ENCODE peak calls at places on chromosome 19, in seven cellular contexts. N is AG04450, W is fibroblast of lung, Z is endothelial cell of umbilical vein, K is right lobe of liver, Q is Panc1, X is ascending aorta. C is an unnamed sample.

GRCh38 chr19:13094771-13095392 is 7.8 kb downstream of the LYL1 start:
- DNase-seq in N (no peak), W (no peak), Z (peak), K (no peak), Q (no peak), X (peak), C (no peak)

GRCh38 chr19:1401138-1401888 is at the start of gene GAMT:
- DNase-seq in N (no peak), W (no peak), Z (peak), K (peak), Q (no peak), X (no peak), C (no peak)

GRCh38 chr19:47741544-47742125 is 3.7 kb upstream of the NOP53 start:
- DNase-seq in N (no peak), W (no peak), Z (peak), K (no peak), Q (no peak), X (no peak), C (no peak)

GRCh38 chr19:13790354-13790753 is 4.9 kb upstream of the ZSWIM4 start:
- DNase-seq in N (no peak), W (no peak), Z (no peak), K (no peak), Q (no peak), X (no peak), C (no peak)

GRCh38 chr19:2332341-2333026 is 4.0 kb downstream of the SPPL2B start:
- DNase-seq in N (no peak), W (no peak), Z (no peak), K (no peak), Q (no peak), X (no peak), C (no peak)

GRCh38 chr19:14167594-14168138 is 31.3 kb upstream of the ASF1B start:
- DNase-seq in N (no peak), W (no peak), Z (no peak), K (no peak), Q (no peak), X (no peak), C (no peak)

GRCh38 chr19:5988520-5989387 is 10.8 kb upstream of the RANBP3 start:
- DNase-seq in N (no peak), W (peak), Z (no peak), K (no peak), Q (no peak), X (no peak), C (no peak)

GRCh38 chr19:46081928-46082727 is 41.3 kb upstream of the IGFL4 start:
- DNase-seq in N (no peak), W (peak), Z (peak), K (no peak), Q (no peak), X (no peak), C (no peak)

GRCh38 chr19:10352764-10353671 is 13.6 kb upstream of the ICAM3 start:
- DNase-seq in N (no peak), W (peak), Z (no peak), K (peak), Q (no peak), X (no peak), C (no peak)

GRCh38 chr19:4803736-4804695 is 12.5 kb downstream of the FEM1A start:
- DNase-seq in N (no peak), W (peak), Z (peak), K (no peak), Q (peak), X (no peak), C (no peak)

GRCh38 chr19:35509861-35510625 is 3.4 kb downstream of the DMKN start:
- DNase-seq in N (no peak), W (peak), Z (peak), K (peak), Q (peak), X (peak), C (peak)

GRCh38 chr19:13151605-13152355 is 1.6 kb downstream of the IER2 start:
- DNase-seq in N (peak), W (peak), Z (peak), K (peak), Q (no peak), X (peak), C (no peak)

GRCh38 chr19:47778954-47779351 is 450 bp downstream of the SELENOW start:
- DNase-seq in N (no peak), W (no peak), Z (peak), K (peak), Q (no peak), X (no peak), C (no peak)

GRCh38 chr19:56155124-56155687 is 14.1 kb downstream of the ZNF444 start:
- DNase-seq in N (no peak), W (no peak), Z (no peak), K (no peak), Q (no peak), X (no peak), C (no peak)

GRCh38 chr19:16457195-16457953 is 14.4 kb downstream of the EPS15L1 start:
- DNase-seq in N (no peak), W (peak), Z (peak), K (no peak), Q (no peak), X (peak), C (no peak)

GRCh38 chr19:48102870-48103751 is 7.5 kb downstream of the PLA2G4C start:
- DNase-seq in N (no peak), W (peak), Z (peak), K (no peak), Q (no peak), X (no peak), C (no peak)

GRCh38 chr19:56947206-56947605 is 106.7 kb upstream of the PEG3 start:
- DNase-seq in N (no peak), W (no peak), Z (no peak), K (no peak), Q (no peak), X (no peak), C (no peak)

GRCh38 chr19:42281175-42282035 is 12.4 kb downstream of the CIC start:
- DNase-seq in N (no peak), W (peak), Z (peak), K (peak), Q (no peak), X (peak), C (peak)

GRCh38 chr19:56137405-56137804 is 3.7 kb upstream of the ZNF444 start:
- DNase-seq in N (no peak), W (no peak), Z (peak), K (peak), Q (no peak), X (no peak), C (no peak)

GRCh38 chr19:14081797-14082674 is 3.5 kb downstream of the C19orf67 start:
- DNase-seq in N (no peak), W (no peak), Z (no peak), K (peak), Q (no peak), X (peak), C (no peak)

GRCh38 chr19:56622374-56622773 is 20.6 kb upstream of the SMIM17 start:
- DNase-seq in N (no peak), W (no peak), Z (no peak), K (no peak), Q (no peak), X (no peak), C (no peak)

GRCh38 chr19:45876411-45877197 is 9.3 kb downstream of the IRF2BP1 start:
- DNase-seq in N (no peak), W (peak), Z (peak), K (peak), Q (no peak), X (no peak), C (no peak)

GRCh38 chr19:35789978-35790944 is 14.9 kb downstream of the ARHGAP33 start:
- DNase-seq in N (no peak), W (no peak), Z (no peak), K (no peak), Q (no peak), X (no peak), C (no peak)

GRCh38 chr19:45498411-45499195 is at the start of gene PPM1N:
- DNase-seq in N (no peak), W (no peak), Z (no peak), K (no peak), Q (no peak), X (no peak), C (no peak)

GRCh38 chr19:35455616-35456201 is 7.7 kb downstream of the FFAR2 start:
- DNase-seq in N (no peak), W (no peak), Z (no peak), K (no peak), Q (no peak), X (no peak), C (no peak)

GRCh38 chr19:37991841-37992248 is 84.8 kb downstream of the SIPA1L3 start:
- DNase-seq in N (no peak), W (no peak), Z (no peak), K (no peak), Q (no peak), X (no peak), C (no peak)

GRCh38 chr19:37991176-37991835 is 84.3 kb downstream of the SIPA1L3 start:
- DNase-seq in N (no peak), W (no peak), Z (no peak), K (no peak), Q (no peak), X (no peak), C (no peak)

GRCh38 chr19:37994823-37995130 is 87.8 kb downstream of the SIPA1L3 start:
- DNase-seq in N (no peak), W (no peak), Z (no peak), K (no peak), Q (no peak), X (no peak), C (no peak)

GRCh38 chr19:37990362-37990761 is 83.4 kb downstream of the SIPA1L3 start:
- DNase-seq in N (no peak), W (no peak), Z (no peak), K (no peak), Q (no peak), X (no peak), C (no peak)

DNA sequence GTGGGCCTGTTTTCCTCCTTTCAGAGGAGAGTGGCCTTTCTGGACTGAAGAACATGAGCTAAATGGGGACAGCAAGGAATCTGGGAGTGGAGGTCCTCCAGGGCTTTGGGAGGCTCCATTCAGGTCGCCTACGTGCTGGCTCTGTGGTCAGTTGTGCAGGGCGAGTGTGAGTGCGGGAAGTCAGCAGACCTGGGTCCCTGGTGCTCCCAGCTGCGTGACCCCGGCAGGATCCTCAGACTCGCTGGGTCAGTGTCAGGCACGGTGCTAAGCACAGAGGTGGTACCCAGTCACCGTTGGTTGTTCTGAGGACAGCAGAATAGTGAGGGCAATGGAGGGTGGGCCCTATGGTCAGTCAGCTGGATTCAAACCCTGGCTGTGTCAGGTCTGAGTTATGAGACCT is 85.8 kb downstream of the SIPA1L3 start:
- DNase-seq in N (no peak), W (no peak), Z (no peak), K (no peak), Q (no peak), X (no peak), C (no peak)
- H3K4me3 ChIP-seq in N (no peak), W (no peak), Z (no peak), K (no peak), Q (no peak), X (no peak), C (no peak)

GRCh38 chr19:39428309-39429112 is 7.2 kb downstream of the RPS16 start:
- DNase-seq in N (peak), W (peak), Z (peak), K (peak), Q (peak), X (peak), C (no peak)
- H3K27ac ChIP-seq in N (peak), W (peak), Z (peak), K (no peak), Q (peak), X (peak), C (no peak)

GRCh38 chr19:29841559-29842367 is 30.0 kb downstream of the CCNE1 start:
- DNase-seq in N (no peak), W (no peak), Z (peak), K (peak), Q (no peak), X (no peak), C (peak)

GRCh38 chr19:29842471-29843179 is 30.8 kb downstream of the CCNE1 start:
- DNase-seq in N (no peak), W (no peak), Z (no peak), K (peak), Q (no peak), X (no peak), C (no peak)

GRCh38 chr19:29844891-29845575 is 33.2 kb downstream of the CCNE1 start:
- DNase-seq in N (peak), W (peak), Z (peak), K (peak), Q (peak), X (peak), C (peak)

GRCh38 chr19:29841209-29841558 is 29.4 kb downstream of the CCNE1 start:
- DNase-seq in N (no peak), W (no peak), Z (no peak), K (peak), Q (no peak), X (no peak), C (no peak)

GRCh38 chr19:29843180-29844051 is 31.6 kb downstream of the CCNE1 start:
- DNase-seq in N (no peak), W (peak), Z (no peak), K (peak), Q (no peak), X (no peak), C (no peak)
- H3K4me3 ChIP-seq in N (no peak), W (no peak), Z (no peak), K (no peak), Q (peak), X (peak), C (no peak)

GRCh38 chr19:55114566-55115145 is 2.8 kb downstream of the PPP1R12C start:
- DNase-seq in N (no peak), W (no peak), Z (no peak), K (peak), Q (no peak), X (no peak), C (no peak)
- H3K27ac ChIP-seq in N (peak), W (peak), Z (peak), K (no peak), Q (no peak), X (peak), C (no peak)

GRCh38 chr19:52825765-52826164 is 4.3 kb upstream of the ZNF28 start:
- DNase-seq in N (no peak), W (no peak), Z (no peak), K (no peak), Q (no peak), X (no peak), C (no peak)
- H3K4me3 ChIP-seq in N (no peak), W (no peak), Z (no peak), K (no peak), Q (no peak), X (no peak), C (no peak)

GRCh38 chr19:55119053-55119452 is 1.6 kb upstream of the PPP1R12C start:
- DNase-seq in N (no peak), W (no peak), Z (no peak), K (no peak), Q (no peak), X (no peak), C (no peak)
- H3K27ac ChIP-seq in N (no peak), W (no peak), Z (no peak), K (no peak), Q (peak), X (no peak), C (no peak)

GRCh38 chr19:17504456-17504855 is 7.0 kb upstream of the PGLS start:
- DNase-seq in N (no peak), W (no peak), Z (no peak), K (no peak), Q (no peak), X (no peak), C (no peak)

GRCh38 chr19:17504030-17504429 is 7.4 kb upstream of the PGLS start:
- DNase-seq in N (no peak), W (no peak), Z (no peak), K (no peak), Q (no peak), X (no peak), C (no peak)

GRCh38 chr19:17503240-17503639 is 8.2 kb upstream of the PGLS start:
- DNase-seq in N (no peak), W (no peak), Z (no peak), K (no peak), Q (no peak), X (no peak), C (no peak)

GRCh38 chr19:17505218-17505617 is 6.2 kb upstream of the PGLS start:
- DNase-seq in N (no peak), W (no peak), Z (no peak), K (no peak), Q (no peak), X (no peak), C (no peak)

DNA sequence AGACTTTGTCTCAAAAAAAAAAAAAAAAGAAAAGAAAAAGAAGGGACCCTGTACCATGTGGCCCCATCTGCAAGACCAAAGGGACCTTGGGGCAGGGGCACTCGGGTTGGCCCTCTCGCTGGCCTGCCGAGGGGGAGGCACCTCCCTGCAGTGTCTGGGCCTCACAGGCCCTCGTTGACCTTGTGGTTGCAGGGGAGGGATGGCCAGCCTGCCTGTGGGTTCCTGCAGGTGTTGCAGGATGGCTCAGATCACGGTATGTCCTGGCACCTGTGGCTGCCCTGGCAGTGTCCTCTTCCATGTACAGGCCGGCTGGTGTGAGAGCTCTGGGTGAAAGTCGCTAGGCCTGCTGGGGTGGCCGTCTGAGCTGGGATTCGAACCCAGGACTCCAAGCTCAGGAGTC is 4.7 kb upstream of the PGLS start:
- DNase-seq in N (no peak), W (no peak), Z (no peak), K (no peak), Q (no peak), X (no peak), C (no peak)
- H3K4me3 ChIP-seq in N (no peak), W (no peak), Z (no peak), K (no peak), Q (no peak), X (no peak), C (no peak)

DNA sequence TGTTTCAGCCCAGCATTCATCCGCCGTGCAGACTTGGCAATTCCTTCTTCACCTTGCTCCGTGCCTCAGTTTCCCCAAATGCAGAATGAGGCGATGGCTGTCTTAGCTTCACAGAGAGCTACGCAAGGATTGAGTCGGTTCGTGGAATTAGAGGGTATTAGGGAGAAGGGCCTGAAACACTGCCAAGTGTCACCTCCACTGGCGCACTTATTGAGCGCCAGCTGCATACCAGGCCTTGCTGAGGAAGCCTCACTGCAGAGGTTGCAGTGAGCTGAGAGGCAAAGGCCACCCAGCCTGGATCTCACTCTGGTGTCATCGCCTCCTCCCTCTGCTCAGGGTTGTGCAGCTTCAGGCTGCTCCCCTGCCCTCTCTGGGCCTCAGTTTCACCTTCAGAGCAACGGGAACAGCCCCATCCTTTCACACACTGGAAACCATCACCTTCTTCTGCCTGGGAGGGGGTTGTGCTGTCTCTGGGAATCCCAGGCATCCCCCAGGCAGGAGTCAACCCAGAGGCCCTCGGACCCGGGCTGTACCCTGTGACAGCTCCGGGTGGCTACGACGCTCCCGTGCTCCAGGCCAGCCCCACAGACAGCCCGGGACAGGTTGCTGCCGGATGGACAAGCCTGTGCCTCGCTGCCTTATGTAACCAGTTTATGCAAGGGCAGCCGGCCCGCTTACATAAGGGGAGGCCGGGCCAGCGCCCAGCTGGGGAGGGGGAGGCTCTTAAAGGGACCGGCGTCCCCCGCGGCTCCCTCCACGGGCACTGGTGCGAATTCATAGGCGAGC is 31.9 kb downstream of the NFIC start:
- DNase-seq in N (no peak), W (peak), Z (no peak), K (peak), Q (no peak), X (peak), C (no peak)
- H3K27ac ChIP-seq in N (peak), W (peak), Z (no peak), K (peak), Q (peak), X (peak), C (peak)

DNA sequence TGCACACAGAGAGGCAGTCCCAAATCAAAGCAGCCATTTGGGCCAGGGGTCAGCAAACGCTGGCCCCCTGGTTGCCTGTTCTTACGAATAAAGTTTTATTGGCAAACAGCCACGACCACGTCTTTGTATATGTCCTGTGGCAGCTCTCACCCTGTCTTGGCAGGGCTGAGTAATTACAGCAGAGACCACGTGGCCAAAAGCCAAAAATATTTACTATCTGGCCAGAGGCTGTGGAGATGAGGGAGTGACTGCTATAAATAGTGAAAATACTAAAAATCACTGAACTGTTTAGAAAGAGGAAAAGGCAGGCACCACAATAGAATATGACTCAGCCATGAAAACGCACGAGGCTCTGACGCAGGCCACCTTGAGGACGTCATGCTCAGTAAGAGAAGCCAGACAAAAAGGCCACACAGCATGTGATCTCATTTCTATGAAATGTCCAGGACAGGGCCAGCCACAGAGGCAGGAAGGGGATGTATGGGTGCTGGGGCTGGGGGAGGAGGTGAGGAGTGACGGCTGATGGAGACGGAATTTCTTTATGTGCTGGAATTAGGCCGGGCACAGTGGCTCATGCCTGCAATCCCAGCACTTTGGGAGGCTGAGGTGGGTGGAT is 29.4 kb downstream of the SMIM24 start:
- DNase-seq in N (peak), W (peak), Z (peak), K (no peak), Q (peak), X (peak), C (peak)
- H3K4me3 ChIP-seq in N (no peak), W (no peak), Z (no peak), K (no peak), Q (no peak), X (no peak), C (no peak)

GRCh38 chr19:50331187-50332013 is 2.2 kb upstream of the KCNC3 start:
- DNase-seq in N (no peak), W (no peak), Z (no peak), K (peak), Q (no peak), X (no peak), C (no peak)

GRCh38 chr19:50329146-50329925 is at the start of gene KCNC3:
- DNase-seq in N (peak), W (peak), Z (peak), K (peak), Q (peak), X (peak), C (no peak)

GRCh38 chr19:50332264-50333038 is 3.3 kb upstream of the KCNC3 start:
- DNase-seq in N (no peak), W (no peak), Z (no peak), K (peak), Q (no peak), X (no peak), C (no peak)

GRCh38 chr19:50332014-50332263 is 2.8 kb upstream of the KCNC3 start:
- DNase-seq in N (no peak), W (no peak), Z (no peak), K (peak), Q (no peak), X (no peak), C (no peak)

GRCh38 chr19:50330365-50331078 is 1.3 kb upstream of the KCNC3 start:
- DNase-seq in N (no peak), W (no peak), Z (peak), K (peak), Q (no peak), X (peak), C (no peak)
- H3K27ac ChIP-seq in N (no peak), W (no peak), Z (no peak), K (no peak), Q (peak), X (peak), C (no peak)